ENCODE peak calls at places on chromosomes 13 and 19, in ten cellular contexts. One of them, this sample, is unnamed.

GRCh38 chr13:24264976-24265375 is 44.4 kb upstream of the C1QTNF9 start:
- DNase-seq in NCI-H1436 treated with DMSO at 0.1 percent for 48 hours: no peak
- DNase-seq in stimulated activated CD8-positive, alpha-beta memory T cell treated with anti-CD3 and anti-CD28 coated beads, Interleukin-7, amount 100 ng/mL, for 1 hour: peak
- DNase-seq in T-helper 1 cell: peak
- DNase-seq in IMR-90: no peak
- DNase-seq in HuH-7: no peak
- DNase-seq in amniotic epithelial cell: no peak
- DNase-seq in stromal cell of bone marrow: no peak
- DNase-seq in amniotic stem cell: no peak
- DNase-seq in activated naive CD4-positive, alpha-beta T cell treated with anti-CD3 and anti-CD28 coated beads, Interleukin-2, amount 10 ng/mL, durations not matched to agents 7 days and 5 days: peak
- DNase-seq in this sample: no peak

GRCh38 chr13:103539721-103540120 is 473.5 kb upstream of the SLC10A2 start:
- DNase-seq in IMR-90: no peak
- DNase-seq in activated naive CD4-positive, alpha-beta T cell treated with anti-CD3 and anti-CD28 coated beads, Interleukin-2, amount 10 ng/mL, durations not matched to agents 7 days and 5 days: no peak
- DNase-seq in stimulated activated CD8-positive, alpha-beta memory T cell treated with anti-CD3 and anti-CD28 coated beads, Interleukin-7, amount 100 ng/mL, for 1 hour: no peak
- DNase-seq in NCI-H1436 treated with DMSO at 0.1 percent for 48 hours: no peak
- DNase-seq in amniotic epithelial cell: no peak
- DNase-seq in HuH-7: no peak
- DNase-seq in amniotic stem cell: no peak
- DNase-seq in T-helper 1 cell: no peak
- DNase-seq in stromal cell of bone marrow: no peak
- DNase-seq in this sample: no peak

GRCh38 chr13:21074601-21075302 is 13.4 kb upstream of the LATS2 start:
- DNase-seq in amniotic epithelial cell: peak
- DNase-seq in amniotic stem cell: no peak
- DNase-seq in activated naive CD4-positive, alpha-beta T cell treated with anti-CD3 and anti-CD28 coated beads, Interleukin-2, amount 10 ng/mL, durations not matched to agents 7 days and 5 days: peak
- DNase-seq in stimulated activated CD8-positive, alpha-beta memory T cell treated with anti-CD3 and anti-CD28 coated beads, Interleukin-7, amount 100 ng/mL, for 1 hour: no peak
- DNase-seq in T-helper 1 cell: no peak
- DNase-seq in stromal cell of bone marrow: no peak
- DNase-seq in IMR-90: no peak
- DNase-seq in NCI-H1436 treated with DMSO at 0.1 percent for 48 hours: no peak
- DNase-seq in HuH-7: no peak
- DNase-seq in this sample: no peak

GRCh38 chr13:94233401-94233800 is 246.1 kb downstream of the DCT start:
- DNase-seq in stimulated activated CD8-positive, alpha-beta memory T cell treated with anti-CD3 and anti-CD28 coated beads, Interleukin-7, amount 100 ng/mL, for 1 hour: no peak
- DNase-seq in NCI-H1436 treated with DMSO at 0.1 percent for 48 hours: no peak
- DNase-seq in T-helper 1 cell: no peak
- DNase-seq in IMR-90: peak
- DNase-seq in HuH-7: no peak
- DNase-seq in stromal cell of bone marrow: peak
- DNase-seq in amniotic stem cell: peak
- DNase-seq in amniotic epithelial cell: peak
- DNase-seq in activated naive CD4-positive, alpha-beta T cell treated with anti-CD3 and anti-CD28 coated beads, Interleukin-2, amount 10 ng/mL, durations not matched to agents 7 days and 5 days: no peak
- DNase-seq in this sample: peak

GRCh38 chr13:102402292-102402691 is 444 bp upstream of the FGF14 start:
- DNase-seq in NCI-H1436 treated with DMSO at 0.1 percent for 48 hours: no peak
- DNase-seq in stromal cell of bone marrow: no peak
- DNase-seq in amniotic stem cell: no peak
- DNase-seq in stimulated activated CD8-positive, alpha-beta memory T cell treated with anti-CD3 and anti-CD28 coated beads, Interleukin-7, amount 100 ng/mL, for 1 hour: no peak
- DNase-seq in HuH-7: no peak
- DNase-seq in IMR-90: peak
- DNase-seq in T-helper 1 cell: no peak
- DNase-seq in amniotic epithelial cell: peak
- DNase-seq in activated naive CD4-positive, alpha-beta T cell treated with anti-CD3 and anti-CD28 coated beads, Interleukin-2, amount 10 ng/mL, durations not matched to agents 7 days and 5 days: peak
- DNase-seq in this sample: peak

GRCh38 chr19:42117076-42117475 is 15.2 kb downstream of the POU2F2 start:
- DNase-seq in NCI-H1436 treated with DMSO at 0.1 percent for 48 hours: no peak
- DNase-seq in T-helper 1 cell: no peak
- DNase-seq in amniotic stem cell: no peak
- DNase-seq in stimulated activated CD8-positive, alpha-beta memory T cell treated with anti-CD3 and anti-CD28 coated beads, Interleukin-7, amount 100 ng/mL, for 1 hour: no peak
- DNase-seq in activated naive CD4-positive, alpha-beta T cell treated with anti-CD3 and anti-CD28 coated beads, Interleukin-2, amount 10 ng/mL, durations not matched to agents 7 days and 5 days: no peak
- DNase-seq in stromal cell of bone marrow: no peak
- DNase-seq in amniotic epithelial cell: no peak
- DNase-seq in HuH-7: no peak
- DNase-seq in IMR-90: no peak
- DNase-seq in this sample: no peak

GRCh38 chr19:38554676-38555141 is 63.0 kb downstream of the MAP4K1 start:
- DNase-seq in activated naive CD4-positive, alpha-beta T cell treated with anti-CD3 and anti-CD28 coated beads, Interleukin-2, amount 10 ng/mL, durations not matched to agents 7 days and 5 days: no peak
- DNase-seq in IMR-90: no peak
- DNase-seq in HuH-7: no peak
- DNase-seq in stimulated activated CD8-positive, alpha-beta memory T cell treated with anti-CD3 and anti-CD28 coated beads, Interleukin-7, amount 100 ng/mL, for 1 hour: no peak
- DNase-seq in stromal cell of bone marrow: no peak
- DNase-seq in amniotic stem cell: no peak
- DNase-seq in NCI-H1436 treated with DMSO at 0.1 percent for 48 hours: no peak
- DNase-seq in T-helper 1 cell: no peak
- DNase-seq in amniotic epithelial cell: no peak
- DNase-seq in this sample: no peak

GRCh38 chr13:33096886-33097610 is 80.8 kb downstream of the KL start:
- DNase-seq in amniotic epithelial cell: no peak
- DNase-seq in amniotic stem cell: no peak
- DNase-seq in NCI-H1436 treated with DMSO at 0.1 percent for 48 hours: no peak
- DNase-seq in T-helper 1 cell: no peak
- DNase-seq in IMR-90: no peak
- DNase-seq in stimulated activated CD8-positive, alpha-beta memory T cell treated with anti-CD3 and anti-CD28 coated beads, Interleukin-7, amount 100 ng/mL, for 1 hour: no peak
- DNase-seq in activated naive CD4-positive, alpha-beta T cell treated with anti-CD3 and anti-CD28 coated beads, Interleukin-2, amount 10 ng/mL, durations not matched to agents 7 days and 5 days: no peak
- DNase-seq in stromal cell of bone marrow: no peak
- DNase-seq in HuH-7: no peak
- DNase-seq in this sample: no peak

GRCh38 chr19:18490719-18491118 is 31.2 kb downstream of the ELL start:
- DNase-seq in amniotic stem cell: no peak
- DNase-seq in stromal cell of bone marrow: no peak
- DNase-seq in amniotic epithelial cell: no peak
- DNase-seq in stimulated activated CD8-positive, alpha-beta memory T cell treated with anti-CD3 and anti-CD28 coated beads, Interleukin-7, amount 100 ng/mL, for 1 hour: no peak
- DNase-seq in HuH-7: no peak
- DNase-seq in NCI-H1436 treated with DMSO at 0.1 percent for 48 hours: no peak
- DNase-seq in activated naive CD4-positive, alpha-beta T cell treated with anti-CD3 and anti-CD28 coated beads, Interleukin-2, amount 10 ng/mL, durations not matched to agents 7 days and 5 days: no peak
- DNase-seq in IMR-90: no peak
- DNase-seq in T-helper 1 cell: no peak
- DNase-seq in this sample: no peak

GRCh38 chr13:81577601-81578000 is 1236.7 kb upstream of the SPRY2 start:
- DNase-seq in stromal cell of bone marrow: no peak
- DNase-seq in T-helper 1 cell: no peak
- DNase-seq in amniotic stem cell: no peak
- DNase-seq in amniotic epithelial cell: peak
- DNase-seq in HuH-7: no peak
- DNase-seq in NCI-H1436 treated with DMSO at 0.1 percent for 48 hours: no peak
- DNase-seq in activated naive CD4-positive, alpha-beta T cell treated with anti-CD3 and anti-CD28 coated beads, Interleukin-2, amount 10 ng/mL, durations not matched to agents 7 days and 5 days: no peak
- DNase-seq in IMR-90: no peak
- DNase-seq in stimulated activated CD8-positive, alpha-beta memory T cell treated with anti-CD3 and anti-CD28 coated beads, Interleukin-7, amount 100 ng/mL, for 1 hour: no peak
- DNase-seq in this sample: peak

GRCh38 chr13:80339841-80340642 is 884 bp downstream of the SPRY2 start:
- DNase-seq in stimulated activated CD8-positive, alpha-beta memory T cell treated with anti-CD3 and anti-CD28 coated beads, Interleukin-7, amount 100 ng/mL, for 1 hour: no peak
- DNase-seq in stromal cell of bone marrow: no peak
- DNase-seq in amniotic epithelial cell: peak
- DNase-seq in amniotic stem cell: no peak
- DNase-seq in HuH-7: no peak
- DNase-seq in activated naive CD4-positive, alpha-beta T cell treated with anti-CD3 and anti-CD28 coated beads, Interleukin-2, amount 10 ng/mL, durations not matched to agents 7 days and 5 days: no peak
- DNase-seq in IMR-90: peak
- DNase-seq in NCI-H1436 treated with DMSO at 0.1 percent for 48 hours: no peak
- DNase-seq in T-helper 1 cell: no peak
- DNase-seq in this sample: peak